ENCODE peak calls at places on chromosomes 3 and 15, in six cellular contexts. One of them, this sample, is unnamed.

GRCh38 chr3:145243875-145244274 is 917.1 kb downstream of the PLOD2 start:
- DNase-seq in NCI-H1417: no peak
- DNase-seq in epithelial cell of esophagus: peak; percentile 2
- DNase-seq in T-cell: no peak
- DNase-seq in naive thymus-derived CD4-positive, alpha-beta T cell: no peak
- DNase-seq in T-helper 17 cell: no peak
- DNase-seq in this sample: no peak

GRCh38 chr3:191740712-191741111 is 279.7 kb downstream of the PYDC2 start:
- DNase-seq in naive thymus-derived CD4-positive, alpha-beta T cell: no peak
- DNase-seq in NCI-H1417: no peak
- DNase-seq in T-helper 17 cell: no peak
- DNase-seq in epithelial cell of esophagus: no peak
- DNase-seq in T-cell: no peak
- DNase-seq in this sample: no peak

GRCh38 chr3:3154879-3155610 is 24.4 kb downstream of the CRBN start:
- DNase-seq in naive thymus-derived CD4-positive, alpha-beta T cell: no peak
- DNase-seq in epithelial cell of esophagus: no peak
- DNase-seq in T-cell: no peak
- DNase-seq in NCI-H1417: no peak
- DNase-seq in T-helper 17 cell: no peak
- DNase-seq in this sample: no peak

GRCh38 chr3:179716226-179716625 is 63.4 kb downstream of the USP13 start:
- DNase-seq in NCI-H1417: no peak
- DNase-seq in T-helper 17 cell: no peak
- DNase-seq in T-cell: no peak
- DNase-seq in naive thymus-derived CD4-positive, alpha-beta T cell: no peak
- DNase-seq in epithelial cell of esophagus: no peak
- DNase-seq in this sample: no peak

GRCh38 chr3:12351145-12351544 is 62.3 kb downstream of the PPARG start:
- DNase-seq in T-cell: no peak
- DNase-seq in T-helper 17 cell: no peak
- DNase-seq in NCI-H1417: no peak
- DNase-seq in naive thymus-derived CD4-positive, alpha-beta T cell: no peak
- DNase-seq in epithelial cell of esophagus: no peak
- DNase-seq in this sample: no peak

GRCh38 chr15:90557651-90558084 is 27.9 kb downstream of the CRTC3 start:
- DNase-seq in T-cell: no peak
- DNase-seq in T-helper 17 cell: no peak
- DNase-seq in naive thymus-derived CD4-positive, alpha-beta T cell: no peak
- DNase-seq in NCI-H1417: no peak
- DNase-seq in epithelial cell of esophagus: no peak
- DNase-seq in this sample: no peak

GRCh38 chr3:37148208-37148607 is 26.2 kb downstream of the LRRFIP2 start:
- DNase-seq in T-cell: no peak
- DNase-seq in naive thymus-derived CD4-positive, alpha-beta T cell: no peak
- DNase-seq in T-helper 17 cell: no peak
- DNase-seq in epithelial cell of esophagus: no peak
- DNase-seq in NCI-H1417: no peak
- DNase-seq in this sample: no peak

GRCh38 chr3:42013652-42014442 is 51.9 kb upstream of the ULK4 start:
- DNase-seq in T-helper 17 cell: peak; percentile 11
- DNase-seq in epithelial cell of esophagus: no peak
- DNase-seq in T-cell: peak; percentile 25
- DNase-seq in naive thymus-derived CD4-positive, alpha-beta T cell: no peak
- DNase-seq in NCI-H1417: peak; percentile 46
- DNase-seq in this sample: peak; percentile 42

GRCh38 chr3:171328419-171329082 is 131.7 kb downstream of the TNIK start:
- DNase-seq in NCI-H1417: no peak
- DNase-seq in T-helper 17 cell: peak; percentile 27
- DNase-seq in epithelial cell of esophagus: peak; percentile 21
- DNase-seq in naive thymus-derived CD4-positive, alpha-beta T cell: peak; percentile 51
- DNase-seq in T-cell: peak; percentile 71
- DNase-seq in this sample: no peak

GRCh38 chr3:170058127-170058526 is 20.3 kb downstream of the GPR160 start:
- DNase-seq in epithelial cell of esophagus: no peak
- DNase-seq in T-helper 17 cell: no peak
- DNase-seq in T-cell: no peak
- DNase-seq in NCI-H1417: no peak
- DNase-seq in naive thymus-derived CD4-positive, alpha-beta T cell: no peak
- DNase-seq in this sample: no peak

GRCh38 chr3:186502138-186502941 is 41.8 kb downstream of the CRYGS start:
- DNase-seq in naive thymus-derived CD4-positive, alpha-beta T cell: no peak
- DNase-seq in T-helper 17 cell: no peak
- DNase-seq in epithelial cell of esophagus: no peak
- DNase-seq in NCI-H1417: no peak
- DNase-seq in T-cell: no peak
- DNase-seq in this sample: no peak

GRCh38 chr3:183274609-183275008 is 21.6 kb downstream of the B3GNT5 start:
- DNase-seq in epithelial cell of esophagus: peak; percentile 85
- DNase-seq in NCI-H1417: no peak
- DNase-seq in T-cell: no peak
- DNase-seq in T-helper 17 cell: no peak
- DNase-seq in naive thymus-derived CD4-positive, alpha-beta T cell: no peak
- DNase-seq in this sample: no peak

GRCh38 chr3:180594631-180595348 is 7.2 kb upstream of the TTC14 start:
- DNase-seq in T-helper 17 cell: no peak
- DNase-seq in T-cell: no peak
- DNase-seq in epithelial cell of esophagus: peak; percentile 69
- DNase-seq in naive thymus-derived CD4-positive, alpha-beta T cell: no peak
- DNase-seq in NCI-H1417: peak; percentile 13
- DNase-seq in this sample: no peak

GRCh38 chr3:98567646-98568280 is 25.6 kb downstream of the CPOX start:
- DNase-seq in naive thymus-derived CD4-positive, alpha-beta T cell: no peak
- DNase-seq in T-helper 17 cell: no peak
- DNase-seq in epithelial cell of esophagus: no peak
- DNase-seq in T-cell: no peak
- DNase-seq in NCI-H1417: no peak
- DNase-seq in this sample: no peak

GRCh38 chr15:66617137-66618090 is 51.6 kb upstream of the LCTL start:
- DNase-seq in T-cell: no peak
- DNase-seq in naive thymus-derived CD4-positive, alpha-beta T cell: no peak
- DNase-seq in epithelial cell of esophagus: peak; percentile 73
- DNase-seq in T-helper 17 cell: no peak
- DNase-seq in NCI-H1417: no peak
- DNase-seq in this sample: no peak

GRCh38 chr15:66834863-66835557 is 133.0 kb downstream of the SMAD6 start:
- DNase-seq in NCI-H1417: no peak
- DNase-seq in epithelial cell of esophagus: no peak
- DNase-seq in naive thymus-derived CD4-positive, alpha-beta T cell: no peak
- DNase-seq in T-helper 17 cell: no peak
- DNase-seq in T-cell: no peak
- DNase-seq in this sample: no peak

GRCh38 chr3:97487587-97487986 is 277.0 kb upstream of the ARL6 start:
- DNase-seq in NCI-H1417: no peak
- DNase-seq in epithelial cell of esophagus: no peak
- DNase-seq in T-helper 17 cell: no peak
- DNase-seq in T-cell: no peak
- DNase-seq in naive thymus-derived CD4-positive, alpha-beta T cell: no peak
- DNase-seq in this sample: no peak

GRCh38 chr3:71210257-71211002 is 373.1 kb downstream of the FOXP1 start:
- DNase-seq in epithelial cell of esophagus: peak; percentile 53
- DNase-seq in T-helper 17 cell: no peak
- DNase-seq in T-cell: no peak
- DNase-seq in NCI-H1417: no peak
- DNase-seq in naive thymus-derived CD4-positive, alpha-beta T cell: no peak
- DNase-seq in this sample: no peak

GRCh38 chr15:64717130-64717529 is 58.3 kb downstream of the RBPMS2 start:
- DNase-seq in naive thymus-derived CD4-positive, alpha-beta T cell: no peak
- DNase-seq in NCI-H1417: no peak
- DNase-seq in T-helper 17 cell: no peak
- DNase-seq in epithelial cell of esophagus: no peak
- DNase-seq in T-cell: no peak
- DNase-seq in this sample: no peak

GRCh38 chr3:194740859-194741486 is 55.3 kb downstream of the FAM43A start:
- DNase-seq in T-cell: no peak
- DNase-seq in epithelial cell of esophagus: peak; percentile 60
- DNase-seq in NCI-H1417: no peak
- DNase-seq in naive thymus-derived CD4-positive, alpha-beta T cell: no peak
- DNase-seq in T-helper 17 cell: no peak
- DNase-seq in this sample: no peak

GRCh38 chr15:40930430-40931299 is 1.5 kb downstream of the DLL4 start:
- DNase-seq in NCI-H1417: peak; percentile 65
- DNase-seq in T-cell: no peak
- DNase-seq in naive thymus-derived CD4-positive, alpha-beta T cell: no peak
- DNase-seq in T-helper 17 cell: no peak
- DNase-seq in epithelial cell of esophagus: peak; percentile 55
- DNase-seq in this sample: peak; percentile 84

GRCh38 chr15:43800286-43801136 is at the start of gene HYPK:
- DNase-seq in NCI-H1417: no peak
- DNase-seq in T-cell: peak; percentile 93
- DNase-seq in naive thymus-derived CD4-positive, alpha-beta T cell: peak; percentile 89
- DNase-seq in epithelial cell of esophagus: peak; percentile 91
- DNase-seq in T-helper 17 cell: peak; percentile 86
- DNase-seq in this sample: peak; percentile 80

GRCh38 chr3:159844801-159845261 is 143.8 kb upstream of the IL12A start:
- DNase-seq in NCI-H1417: no peak
- DNase-seq in T-cell: no peak
- DNase-seq in naive thymus-derived CD4-positive, alpha-beta T cell: no peak
- DNase-seq in T-helper 17 cell: no peak
- DNase-seq in epithelial cell of esophagus: no peak
- DNase-seq in this sample: no peak

GRCh38 chr3:106534206-106534605 is 665.4 kb upstream of the CBLB start:
- DNase-seq in naive thymus-derived CD4-positive, alpha-beta T cell: no peak
- DNase-seq in T-cell: peak; percentile 44
- DNase-seq in NCI-H1417: no peak
- DNase-seq in epithelial cell of esophagus: peak; percentile 74
- DNase-seq in T-helper 17 cell: peak; percentile 33
- DNase-seq in this sample: no peak

GRCh38 chr3:127238602-127239001 is 45.7 kb downstream of the PRR23E start:
- DNase-seq in T-cell: no peak
- DNase-seq in epithelial cell of esophagus: no peak
- DNase-seq in T-helper 17 cell: no peak
- DNase-seq in naive thymus-derived CD4-positive, alpha-beta T cell: no peak
- DNase-seq in NCI-H1417: no peak
- DNase-seq in this sample: no peak

GRCh38 chr15:70212288-70212962 is 114.7 kb upstream of the TLE3 start:
- DNase-seq in epithelial cell of esophagus: no peak
- DNase-seq in T-helper 17 cell: no peak
- DNase-seq in T-cell: no peak
- DNase-seq in NCI-H1417: no peak
- DNase-seq in naive thymus-derived CD4-positive, alpha-beta T cell: no peak
- DNase-seq in this sample: no peak

GRCh38 chr3:122563717-122564025 is 429 bp downstream of the PARP9 start:
- DNase-seq in T-cell: no peak
- DNase-seq in T-helper 17 cell: no peak
- DNase-seq in naive thymus-derived CD4-positive, alpha-beta T cell: no peak
- DNase-seq in epithelial cell of esophagus: no peak
- DNase-seq in NCI-H1417: peak; percentile 49
- DNase-seq in this sample: no peak

This sample was measured in GM13977.